ENCODE peak calls at places on chromosomes 16 and 17, in five cellular contexts. One of them, this sample, is unnamed.

GRCh38 chr16:89958596-89958995 is 10.0 kb downstream of the DEF8 start:
- DNase-seq in K562: no peak
- DNase-seq in HepG2: no peak
- DNase-seq in H1: no peak
- DNase-seq in GM12878: no peak
- DNase-seq in this sample: no peak

GRCh38 chr17:45823598-45823997 is 21.1 kb upstream of the SPPL2C start:
- DNase-seq in GM12878: no peak
- DNase-seq in H1: no peak
- DNase-seq in K562: no peak
- DNase-seq in HepG2: no peak
- DNase-seq in this sample: no peak

GRCh38 chr16:31712064-31712540 is 161.5 kb upstream of the ZNF267 start:
- DNase-seq in K562: no peak
- DNase-seq in H1: no peak
- DNase-seq in HepG2: no peak
- DNase-seq in GM12878: no peak
- DNase-seq in this sample: no peak

GRCh38 chr17:56890390-56890789 is 23.5 kb downstream of the TRIM25 start:
- DNase-seq in HepG2: no peak
- DNase-seq in H1: no peak
- DNase-seq in K562: no peak
- DNase-seq in GM12878: no peak
- DNase-seq in this sample: no peak

GRCh38 chr17:29291163-29291752 is 2.7 kb downstream of the NUFIP2 start:
- DNase-seq in HepG2: peak
- DNase-seq in K562: peak
- DNase-seq in H1: no peak
- DNase-seq in GM12878: peak
- DNase-seq in this sample: no peak

GRCh38 chr17:12729086-12729485 is 60.2 kb upstream of the ARHGAP44 start:
- DNase-seq in K562: no peak
- DNase-seq in H1: no peak
- DNase-seq in HepG2: no peak
- DNase-seq in GM12878: no peak
- DNase-seq in this sample: no peak

GRCh38 chr17:21573961-21574610 is 118.2 kb upstream of the KCNJ18 start:
- DNase-seq in K562: no peak
- DNase-seq in GM12878: no peak
- DNase-seq in HepG2: no peak
- DNase-seq in H1: no peak
- DNase-seq in this sample: no peak

GRCh38 chr17:49050611-49051010 is 53.4 kb downstream of the IGF2BP1 start:
- DNase-seq in K562: no peak
- DNase-seq in H1: no peak
- DNase-seq in GM12878: no peak
- DNase-seq in HepG2: no peak
- DNase-seq in this sample: no peak

GRCh38 chr16:50519001-50519400 is 29.2 kb upstream of the NKD1 start:
- DNase-seq in HepG2: no peak
- DNase-seq in GM12878: no peak
- DNase-seq in H1: no peak
- DNase-seq in K562: no peak
- DNase-seq in this sample: no peak

GRCh38 chr17:65022751-65023421 is 33.7 kb downstream of the GNA13 start:
- DNase-seq in HepG2: peak
- DNase-seq in K562: no peak
- DNase-seq in H1: no peak
- DNase-seq in GM12878: peak
- DNase-seq in this sample: no peak

GRCh38 chr16:58038219-58038641 is 12.7 kb downstream of the MMP15 start:
- DNase-seq in K562: no peak
- DNase-seq in HepG2: no peak
- DNase-seq in H1: no peak
- DNase-seq in GM12878: no peak
- DNase-seq in this sample: no peak

GRCh38 chr17:28878981-28879380 is 18.6 kb downstream of the FLOT2 start:
- DNase-seq in GM12878: no peak
- DNase-seq in H1: peak
- DNase-seq in K562: peak
- DNase-seq in HepG2: peak
- DNase-seq in this sample: peak

GRCh38 chr16:48611329-48612137 is 1.6 kb upstream of the N4BP1 start:
- DNase-seq in K562: peak
- DNase-seq in GM12878: peak
- DNase-seq in HepG2: peak
- DNase-seq in H1: no peak
- DNase-seq in this sample: peak

GRCh38 chr17:13734880-13735279 is 133.2 kb upstream of the HS3ST3A1 start:
- DNase-seq in H1: no peak
- DNase-seq in K562: no peak
- DNase-seq in GM12878: no peak
- DNase-seq in HepG2: no peak
- DNase-seq in this sample: no peak

GRCh38 chr16:17294856-17295255 is 175.9 kb downstream of the XYLT1 start:
- DNase-seq in HepG2: no peak
- DNase-seq in GM12878: no peak
- DNase-seq in K562: no peak
- DNase-seq in H1: no peak
- DNase-seq in this sample: no peak

GRCh38 chr16:88649924-88650748 is 717 bp downstream of the CYBA start:
- DNase-seq in GM12878: no peak
- DNase-seq in H1: no peak
- DNase-seq in HepG2: peak
- DNase-seq in K562: peak
- DNase-seq in this sample: peak

GRCh38 chr16:11175850-11176341 is 80.1 kb downstream of the SOCS1 start:
- DNase-seq in HepG2: no peak
- DNase-seq in K562: no peak
- DNase-seq in GM12878: peak
- DNase-seq in H1: no peak
- DNase-seq in this sample: no peak

GRCh38 chr16:55534773-55535172 is 25.9 kb downstream of the LPCAT2 start:
- DNase-seq in H1: no peak
- DNase-seq in HepG2: no peak
- DNase-seq in K562: no peak
- DNase-seq in GM12878: no peak
- DNase-seq in this sample: no peak

GRCh38 chr17:37743875-37744632 is 805 bp downstream of the HNF1B start:
- DNase-seq in H1: no peak
- DNase-seq in K562: no peak
- DNase-seq in HepG2: peak
- DNase-seq in GM12878: no peak
- DNase-seq in this sample: peak

GRCh38 chr17:57478433-57478832 is 222.1 kb downstream of the MSI2 start:
- DNase-seq in H1: no peak
- DNase-seq in HepG2: no peak
- DNase-seq in GM12878: no peak
- DNase-seq in K562: peak
- DNase-seq in this sample: no peak

GRCh38 chr16:2019500-2019899 is at the start of gene NPW:
- DNase-seq in K562: peak
- DNase-seq in HepG2: no peak
- DNase-seq in H1: no peak
- DNase-seq in GM12878: no peak
- DNase-seq in this sample: peak

GRCh38 chr17:44916781-44917241 is 1.5 kb upstream of the GFAP start:
- DNase-seq in GM12878: no peak
- DNase-seq in H1: no peak
- DNase-seq in K562: no peak
- DNase-seq in HepG2: no peak
- DNase-seq in this sample: no peak

GRCh38 chr16:13186813-13187212 is 285.4 kb downstream of the SHISA9 start:
- DNase-seq in HepG2: peak
- DNase-seq in GM12878: no peak
- DNase-seq in K562: no peak
- DNase-seq in H1: no peak
- DNase-seq in this sample: peak

GRCh38 chr17:77915594-77916021 is 42.9 kb upstream of the TNRC6C start:
- DNase-seq in K562: no peak
- DNase-seq in H1: no peak
- DNase-seq in GM12878: no peak
- DNase-seq in HepG2: no peak
- DNase-seq in this sample: no peak

GRCh38 chr17:47621293-47622178 is 28.2 kb upstream of the KPNB1 start:
- DNase-seq in GM12878: no peak
- DNase-seq in K562: no peak
- DNase-seq in HepG2: no peak
- DNase-seq in H1: peak
- DNase-seq in this sample: peak

GRCh38 chr17:49822829-49823228 is 25.0 kb downstream of the TAC4 start:
- DNase-seq in HepG2: no peak
- DNase-seq in GM12878: no peak
- DNase-seq in K562: no peak
- DNase-seq in H1: no peak
- DNase-seq in this sample: no peak

GRCh38 chr16:23171234-23171948 is 11.2 kb upstream of the SCNN1G start:
- DNase-seq in GM12878: no peak
- DNase-seq in HepG2: no peak
- DNase-seq in K562: no peak
- DNase-seq in H1: no peak
- DNase-seq in this sample: no peak

GRCh38 chr17:2710804-2711607 is 558 bp downstream of the CLUH start:
- DNase-seq in GM12878: no peak
- DNase-seq in H1: no peak
- DNase-seq in HepG2: peak
- DNase-seq in K562: no peak
- DNase-seq in this sample: peak

GRCh38 chr17:2712300-2713043 is 908 bp upstream of the CLUH start:
- DNase-seq in H1: no peak
- DNase-seq in K562: no peak
- DNase-seq in HepG2: no peak
- DNase-seq in GM12878: no peak
- DNase-seq in this sample: no peak

GRCh38 chr16:52756812-52757517 is 210.0 kb upstream of the TOX3 start:
- DNase-seq in HepG2: no peak
- DNase-seq in GM12878: no peak
- DNase-seq in K562: no peak
- DNase-seq in H1: no peak
- DNase-seq in this sample: no peak
- TF ChIP-seq CREB1 in HepG2: no peak
- TF ChIP-seq CREB1 in GM12878: no peak
- TF ChIP-seq CREB1 in K562: no peak
- TF ChIP-seq CREB1 in H1: no peak
- TF ChIP-seq CREB1 in this sample: no peak

GRCh38 chr17:81582341-81582740 is 30.2 kb upstream of the FAAP100 start:
- DNase-seq in H1: no peak
- DNase-seq in K562: no peak
- DNase-seq in GM12878: no peak
- DNase-seq in HepG2: no peak
- DNase-seq in this sample: no peak
- TF ChIP-seq USF2 in H1: no peak
- TF ChIP-seq USF2 in K562: no peak
- TF ChIP-seq USF2 in GM12878: no peak
- TF ChIP-seq USF2 in HepG2: no peak
- TF ChIP-seq USF2 in this sample: no peak

GRCh38 chr17:73690581-73691135 is 46.4 kb upstream of the SDK2 start:
- DNase-seq in H1: no peak
- DNase-seq in K562: peak
- DNase-seq in GM12878: no peak
- DNase-seq in HepG2: no peak
- DNase-seq in this sample: peak
- TF ChIP-seq CREB1 in H1: no peak
- TF ChIP-seq CREB1 in K562: no peak
- TF ChIP-seq CREB1 in GM12878: no peak
- TF ChIP-seq CREB1 in HepG2: no peak
- TF ChIP-seq CREB1 in this sample: no peak

GRCh38 chr17:15351925-15352324 is 10.5 kb upstream of the TEKT3 start:
- DNase-seq in GM12878: no peak
- DNase-seq in K562: no peak
- DNase-seq in HepG2: no peak
- DNase-seq in H1: no peak
- DNase-seq in this sample: no peak
- TF ChIP-seq USF2 in GM12878: no peak
- TF ChIP-seq USF2 in K562: no peak
- TF ChIP-seq USF2 in HepG2: no peak
- TF ChIP-seq USF2 in H1: no peak
- TF ChIP-seq USF2 in this sample: no peak

GRCh38 chr17:33492082-33492481 is 199.0 kb upstream of the ASIC2 start:
- DNase-seq in H1: no peak
- DNase-seq in GM12878: no peak
- DNase-seq in HepG2: no peak
- DNase-seq in K562: no peak
- DNase-seq in this sample: no peak

GRCh38 chr17:33497623-33498022 is 204.5 kb upstream of the ASIC2 start:
- DNase-seq in H1: no peak
- DNase-seq in K562: no peak
- DNase-seq in HepG2: no peak
- DNase-seq in GM12878: no peak
- DNase-seq in this sample: no peak

GRCh38 chr17:33493566-33493965 is 200.5 kb upstream of the ASIC2 start:
- DNase-seq in HepG2: no peak
- DNase-seq in GM12878: no peak
- DNase-seq in K562: no peak
- DNase-seq in H1: no peak
- DNase-seq in this sample: no peak

GRCh38 chr17:33492731-33493260 is 199.7 kb upstream of the ASIC2 start:
- DNase-seq in H1: no peak
- DNase-seq in GM12878: no peak
- DNase-seq in HepG2: no peak
- DNase-seq in K562: no peak
- DNase-seq in this sample: no peak

DNA sequence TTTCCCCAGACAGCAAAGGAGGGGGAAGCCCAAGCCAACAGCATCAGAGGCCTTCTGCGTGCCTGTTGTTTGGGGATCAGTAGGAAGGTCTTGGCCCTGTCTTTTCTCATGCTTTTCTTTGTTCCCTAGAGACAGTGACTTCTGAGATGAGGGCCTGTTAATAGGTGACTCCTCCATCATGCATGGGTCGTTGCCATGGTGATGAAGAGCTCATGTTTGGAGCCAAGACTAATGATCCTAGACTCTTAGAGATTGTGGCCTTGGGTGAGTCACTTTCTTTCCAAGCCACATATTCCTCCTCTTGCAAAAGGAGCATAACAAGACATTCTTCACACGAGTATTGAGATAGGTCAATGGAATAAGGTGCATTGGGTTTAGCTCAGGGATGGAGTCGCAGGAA is 201.1 kb upstream of the ASIC2 start:
- DNase-seq in K562: no peak
- DNase-seq in H1: no peak
- DNase-seq in GM12878: no peak
- DNase-seq in HepG2: no peak
- DNase-seq in this sample: no peak
- TF ChIP-seq CREB1 in K562: no peak
- TF ChIP-seq CREB1 in H1: no peak
- TF ChIP-seq CREB1 in GM12878: no peak
- TF ChIP-seq CREB1 in HepG2: no peak
- TF ChIP-seq CREB1 in this sample: no peak

GRCh38 chr17:32445976-32446375 is 1.7 kb downstream of the PSMD11 start:
- DNase-seq in H1: no peak
- DNase-seq in K562: peak
- DNase-seq in HepG2: no peak
- DNase-seq in GM12878: no peak
- DNase-seq in this sample: no peak
- TF ChIP-seq USF2 in H1: no peak
- TF ChIP-seq USF2 in K562: no peak
- TF ChIP-seq USF2 in HepG2: no peak
- TF ChIP-seq USF2 in GM12878: no peak
- TF ChIP-seq USF2 in this sample: no peak

GRCh38 chr17:17729620-17730249 is 48.5 kb downstream of the RAI1 start:
- DNase-seq in K562: peak
- DNase-seq in GM12878: no peak
- DNase-seq in HepG2: peak
- DNase-seq in H1: no peak
- DNase-seq in this sample: peak
- TF ChIP-seq CREB1 in K562: no peak
- TF ChIP-seq CREB1 in GM12878: no peak
- TF ChIP-seq CREB1 in HepG2: no peak
- TF ChIP-seq CREB1 in H1: no peak
- TF ChIP-seq CREB1 in this sample: no peak